ENCODE peak calls at places on chromosomes 6 and 20, in six cellular contexts. V is HFFc6, N is activated gamma-delta T cell treated with Interleukin-2 at 50 U/mL for 16 hours, I is lower leg skin, H is nephron progenitor cell, D is ascending aorta. Y is an unnamed sample.

GRCh38 chr6:47106721-47107197 is 64.6 kb upstream of the ADGRF1 start:
- DNase-seq in V (peak), I (no peak), D (no peak), H (no peak), N (no peak), Y (no peak)

GRCh38 chr6:140002406-140003022 is 628.1 kb upstream of the CITED2 start:
- DNase-seq in H (no peak), V (peak), I (no peak), N (no peak), D (no peak), Y (no peak)

GRCh38 chr6:157763129-157763893 is 59.7 kb upstream of the SNX9 start:
- DNase-seq in D (no peak), N (no peak), V (peak), H (no peak), I (peak), Y (peak)

GRCh38 chr6:73234732-73235131 is 9.4 kb upstream of the KHDC1L start:
- DNase-seq in D (no peak), I (no peak), H (no peak), V (peak), N (no peak), Y (no peak)

GRCh38 chr6:91782789-91783188 is 1195.9 kb upstream of the MAP3K7 start:
- DNase-seq in H (no peak), N (no peak), D (no peak), V (no peak), I (no peak), Y (no peak)

GRCh38 chr6:32868257-32868788 is 14.3 kb downstream of the PSMB9 start:
- DNase-seq in N (peak), D (no peak), V (peak), I (peak), H (peak), Y (peak)

GRCh38 chr6:41051873-41052272 is 1.1 kb upstream of the APOBEC2 start:
- DNase-seq in H (no peak), D (no peak), N (no peak), V (no peak), I (no peak), Y (no peak)

GRCh38 chr20:64040231-64041039 is 4.5 kb downstream of the C20orf204 start:
- DNase-seq in V (no peak), I (no peak), D (no peak), H (no peak), N (no peak), Y (no peak)

GRCh38 chr20:45080867-45081616 is 19.9 kb downstream of the KCNS1 start:
- DNase-seq in N (no peak), V (no peak), I (no peak), H (no peak), D (no peak), Y (no peak)

GRCh38 chr6:170298688-170299087 is 7.8 kb upstream of the DLL1 start:
- DNase-seq in H (no peak), D (no peak), N (no peak), V (no peak), I (no peak), Y (no peak)

GRCh38 chr6:131058236-131058635 is 4.8 kb downstream of the EPB41L2 start:
- DNase-seq in I (no peak), N (no peak), H (no peak), V (no peak), D (no peak), Y (no peak)

GRCh38 chr6:150177260-150178246 is 34.7 kb downstream of the PPP1R14C start:
- DNase-seq in N (no peak), D (no peak), I (no peak), V (no peak), H (no peak), Y (peak)

Y was measured in HuH-7.